ENCODE peak calls at places on chromosomes 5 and 9, in seven cellular contexts. P is spleen; J is H9; Y is ovary; A is activated CD8-positive, alpha-beta T cell treated with anti-CD3 and anti-CD28 coated beads for 36 hours; L is AG09309; B is MCF 10A. M is an unnamed sample.

GRCh38 chr9:113380869-113381378 is 4.1 kb upstream of the HDHD3 start:
- DNase-seq in B (no peak), J (no peak), P (peak; percentile 42), Y (no peak), L (no peak), A (no peak), M (no peak)

GRCh38 chr5:80174790-80175189 is 81.1 kb downstream of the SERINC5 start:
- DNase-seq in P (no peak), L (no peak), J (no peak), B (no peak), A (no peak), Y (no peak), M (no peak)

GRCh38 chr9:13171261-13171660 is 108.2 kb downstream of the MPDZ start:
- DNase-seq in P (no peak), L (no peak), J (no peak), A (no peak), B (no peak), Y (no peak), M (no peak)

GRCh38 chr9:136538599-136539426 is 7.0 kb downstream of the NOTCH1 start:
- DNase-seq in P (peak; percentile 90), J (no peak), A (peak; percentile 83), Y (no peak), L (no peak), B (no peak), M (no peak)

GRCh38 chr5:175344331-175345200 is 99.4 kb downstream of the DRD1 start:
- DNase-seq in B (no peak), A (no peak), Y (no peak), P (no peak), L (peak; percentile 80), J (no peak), M (no peak)

GRCh38 chr5:116424258-116424615 is 150.4 kb downstream of the SEMA6A start:
- DNase-seq in P (no peak), Y (no peak), A (no peak), L (no peak), B (no peak), J (no peak), M (no peak)

GRCh38 chr5:143037071-143037470 is 266.9 kb downstream of the ARHGAP26 start:
- DNase-seq in A (peak; percentile 50), Y (no peak), J (peak; percentile 84), B (no peak), P (no peak), L (no peak), M (peak; percentile 20)

GRCh38 chr5:132022737-132023136 is 11.3 kb upstream of the ACSL6 start:
- DNase-seq in Y (no peak), B (no peak), P (no peak), J (no peak), A (peak; percentile 61), L (no peak), M (no peak)

GRCh38 chr5:42579320-42579719 is 156.1 kb downstream of the GHR start:
- DNase-seq in B (peak; percentile 51), Y (no peak), L (no peak), J (no peak), A (no peak), P (no peak), M (no peak)

GRCh38 chr5:107743357-107744000 is 72.7 kb upstream of the EFNA5 start:
- DNase-seq in B (peak; percentile 71), A (no peak), L (peak; percentile 41), P (no peak), J (no peak), Y (no peak), M (no peak)

GRCh38 chr9:26565131-26565530 is 327.5 kb downstream of the CAAP1 start:
- DNase-seq in B (no peak), A (no peak), P (no peak), L (no peak), J (no peak), Y (no peak), M (no peak)

GRCh38 chr5:88734191-88734640 is 148.8 kb downstream of the MEF2C start:
- DNase-seq in A (peak; percentile 2), P (no peak), B (no peak), Y (peak; percentile 63), J (no peak), L (no peak), M (no peak)

GRCh38 chr5:9104576-9105339 is 441.1 kb downstream of the SEMA5A start:
- DNase-seq in A (no peak), L (no peak), Y (no peak), P (no peak), J (no peak), B (peak; percentile 35), M (no peak)

GRCh38 chr5:31194458-31194808 is 947 bp downstream of the CDH6 start:
- DNase-seq in A (no peak), J (no peak), Y (no peak), B (no peak), L (no peak), P (no peak), M (no peak)

GRCh38 chr9:129910628-129911567 is 75.6 kb downstream of the USP20 start:
- DNase-seq in P (no peak), Y (no peak), J (no peak), L (peak; percentile 100), B (peak; percentile 97), A (peak; percentile 49), M (no peak)

GRCh38 chr9:734831-735511 is 106.5 kb upstream of the DMRT1 start:
- DNase-seq in B (peak; percentile 58), A (no peak), L (peak; percentile 92), Y (peak; percentile 50), J (no peak), P (no peak), M (no peak)

GRCh38 chr5:53112909-53113308 is 3.4 kb upstream of the MOCS2 start:
- DNase-seq in L (no peak), J (no peak), P (no peak), Y (no peak), B (no peak), A (no peak), M (no peak)

GRCh38 chr5:146425023-146425422 is 22.1 kb upstream of the TCERG1 start:
- DNase-seq in Y (no peak), B (no peak), J (peak; percentile 61), A (no peak), P (no peak), L (no peak), M (no peak)

GRCh38 chr5:146426305-146426704 is 20.8 kb upstream of the TCERG1 start:
- DNase-seq in J (no peak), A (no peak), B (no peak), L (no peak), P (no peak), Y (no peak), M (no peak)

GRCh38 chr5:146428658-146429057 is 18.5 kb upstream of the TCERG1 start:
- DNase-seq in L (no peak), P (no peak), J (no peak), Y (no peak), A (no peak), B (no peak), M (no peak)

GRCh38 chr5:146426853-146427618 is 20.1 kb upstream of the TCERG1 start:
- DNase-seq in L (no peak), B (peak; percentile 66), J (no peak), P (no peak), A (no peak), Y (no peak), M (no peak)

GRCh38 chr5:146427619-146427997 is 19.5 kb upstream of the TCERG1 start:
- DNase-seq in L (no peak), P (no peak), A (no peak), B (no peak), J (no peak), Y (no peak), M (no peak)
- TF ChIP-seq CTCF in L (no peak), P (no peak), A (no peak), B (no peak), J (no peak), Y (no peak), M (no peak)

DNA sequence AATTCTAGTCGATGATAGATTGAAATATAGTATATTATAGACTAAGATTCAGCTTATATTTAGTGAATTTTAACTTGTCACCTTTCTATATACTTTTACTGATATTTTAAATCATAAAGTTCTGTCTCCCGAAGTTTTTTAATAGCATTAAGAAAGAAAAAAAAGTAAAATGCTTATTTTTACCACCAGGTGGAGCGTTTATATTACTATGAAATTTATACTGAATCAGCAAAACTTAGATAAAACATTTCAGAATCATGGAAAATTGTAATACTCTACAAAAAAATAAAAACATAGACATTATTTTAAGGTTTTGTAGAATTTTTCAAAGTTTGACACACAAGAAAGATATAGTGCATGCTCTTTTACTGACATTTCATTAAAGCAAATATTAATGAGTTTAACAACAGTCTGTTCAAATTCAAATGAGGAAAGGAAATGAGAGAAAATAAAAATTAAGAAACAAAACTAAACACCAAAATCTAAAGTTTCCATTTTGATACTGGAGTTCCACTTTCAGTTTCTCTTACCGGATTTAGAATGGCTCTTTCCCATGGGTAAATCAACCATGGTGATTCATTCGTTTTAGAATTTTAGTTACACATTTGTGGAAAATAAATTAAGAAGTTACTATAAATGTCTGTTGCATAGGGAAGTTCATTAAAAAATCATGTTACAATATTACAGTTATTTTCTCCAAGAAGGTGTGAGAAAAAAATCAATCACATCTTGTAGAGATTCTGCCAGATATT is 1035.3 kb downstream of the CDH12 start:
- DNase-seq in A (no peak), B (peak; percentile 23), L (no peak), J (no peak), P (no peak), Y (no peak), M (no peak)
- TF ChIP-seq CTCF in A (peak; percentile 16), B (peak; percentile 33), L (no peak), J (peak; percentile 67), P (peak; percentile 38), Y (no peak), M (peak; percentile 85)

GRCh38 chr9:6525326-6526040 is 112.5 kb downstream of the UHRF2 start:
- DNase-seq in L (no peak), P (no peak), B (no peak), J (no peak), Y (no peak), A (no peak), M (no peak)

DNA sequence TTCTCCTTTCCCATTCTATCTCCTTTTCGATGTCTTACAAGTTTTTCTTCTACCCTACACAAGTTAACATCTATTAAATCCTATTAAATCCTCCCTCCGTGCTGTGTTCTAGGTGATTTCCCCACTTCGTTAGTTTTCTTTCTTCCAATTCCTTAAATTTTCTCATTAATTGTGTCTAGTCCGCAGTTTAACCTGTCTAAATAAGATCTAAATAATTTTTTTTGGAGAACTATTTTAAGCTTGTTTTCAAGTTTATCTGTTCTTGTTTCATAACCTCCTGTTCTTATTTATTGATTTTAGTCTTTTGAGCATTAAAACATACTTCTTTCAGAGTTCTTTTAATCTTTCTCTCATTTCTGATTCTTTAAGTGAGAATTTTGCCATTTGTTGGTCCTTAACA is 109.3 kb downstream of the UHRF2 start:
- DNase-seq in Y (no peak), P (no peak), B (no peak), J (no peak), L (no peak), A (no peak), M (no peak)
- TF ChIP-seq CTCF in Y (no peak), P (no peak), B (no peak), J (no peak), L (no peak), A (no peak), M (no peak)

GRCh38 chr5:100706796-100707195 is 171.6 kb downstream of the FAM174A start:
- DNase-seq in P (no peak), B (peak; percentile 58), L (no peak), A (no peak), Y (no peak), J (no peak), M (no peak)
- TF ChIP-seq CTCF in P (peak; percentile 72), B (peak; percentile 41), L (peak; percentile 3), A (no peak), Y (no peak), J (no peak), M (peak; percentile 54)